ENCODE peak calls at places on chromosomes 7 and 10, in six cellular contexts. One of them, this sample, is unnamed.

GRCh38 chr10:71659050-71659738 is 60.4 kb downstream of the C10orf105 start:
- ATAC-seq in IMR-90: no peak
- ATAC-seq in heart right ventricle: no peak
- ATAC-seq in K562: peak
- ATAC-seq in mucosa of descending colon: peak
- ATAC-seq in HCT116: no peak
- ATAC-seq in this sample: no peak

GRCh38 chr7:52838981-52839411 is 196.4 kb upstream of the POM121L12 start:
- ATAC-seq in IMR-90: no peak
- ATAC-seq in heart right ventricle: peak
- ATAC-seq in K562: no peak
- ATAC-seq in mucosa of descending colon: no peak
- ATAC-seq in HCT116: no peak
- ATAC-seq in this sample: no peak

GRCh38 chr7:44922351-44922694 is 37.0 kb upstream of the PURB start:
- ATAC-seq in IMR-90: no peak
- ATAC-seq in heart right ventricle: no peak
- ATAC-seq in K562: no peak
- ATAC-seq in mucosa of descending colon: no peak
- ATAC-seq in HCT116: no peak
- ATAC-seq in this sample: no peak

GRCh38 chr7:21383833-21384220 is 44.1 kb upstream of the SP4 start:
- ATAC-seq in IMR-90: no peak
- ATAC-seq in heart right ventricle: no peak
- ATAC-seq in K562: no peak
- ATAC-seq in mucosa of descending colon: no peak
- ATAC-seq in HCT116: no peak
- ATAC-seq in this sample: no peak

GRCh38 chr7:111414374-111414773 is 147.9 kb downstream of the IMMP2L start:
- ATAC-seq in IMR-90: no peak
- ATAC-seq in heart right ventricle: no peak
- ATAC-seq in K562: peak
- ATAC-seq in mucosa of descending colon: no peak
- ATAC-seq in HCT116: no peak
- ATAC-seq in this sample: no peak

GRCh38 chr7:155288055-155288454 is 9.6 kb upstream of the INSIG1 start:
- ATAC-seq in IMR-90: no peak
- ATAC-seq in heart right ventricle: no peak
- ATAC-seq in K562: no peak
- ATAC-seq in mucosa of descending colon: no peak
- ATAC-seq in HCT116: no peak
- ATAC-seq in this sample: no peak

GRCh38 chr7:27243340-27244163 is 950 bp downstream of the EVX1 start:
- ATAC-seq in IMR-90: no peak
- ATAC-seq in heart right ventricle: no peak
- ATAC-seq in K562: no peak
- ATAC-seq in mucosa of descending colon: no peak
- ATAC-seq in HCT116: no peak
- ATAC-seq in this sample: no peak

GRCh38 chr7:92836489-92837213 is at the start of gene CDK6:
- ATAC-seq in IMR-90: peak
- ATAC-seq in heart right ventricle: peak
- ATAC-seq in K562: peak
- ATAC-seq in mucosa of descending colon: peak
- ATAC-seq in HCT116: peak
- ATAC-seq in this sample: peak

GRCh38 chr7:50336909-50337703 is 32.6 kb downstream of the IKZF1 start:
- ATAC-seq in IMR-90: no peak
- ATAC-seq in heart right ventricle: no peak
- ATAC-seq in K562: no peak
- ATAC-seq in mucosa of descending colon: peak
- ATAC-seq in HCT116: no peak
- ATAC-seq in this sample: no peak

GRCh38 chr10:71649631-71650030 is 69.9 kb downstream of the C10orf105 start:
- ATAC-seq in IMR-90: no peak
- ATAC-seq in heart right ventricle: no peak
- ATAC-seq in K562: no peak
- ATAC-seq in mucosa of descending colon: peak
- ATAC-seq in HCT116: no peak
- ATAC-seq in this sample: no peak

GRCh38 chr10:63421591-63421990 is 44.2 kb downstream of the JMJD1C start:
- ATAC-seq in IMR-90: no peak
- ATAC-seq in heart right ventricle: peak
- ATAC-seq in K562: peak
- ATAC-seq in mucosa of descending colon: peak
- ATAC-seq in HCT116: no peak
- ATAC-seq in this sample: no peak

GRCh38 chr10:15440204-15440711 is 69.2 kb upstream of the FAM171A1 start:
- ATAC-seq in IMR-90: no peak
- ATAC-seq in heart right ventricle: no peak
- ATAC-seq in K562: peak
- ATAC-seq in mucosa of descending colon: no peak
- ATAC-seq in HCT116: no peak
- ATAC-seq in this sample: no peak

GRCh38 chr7:116395125-116395791 is 104.3 kb upstream of the CAV2 start:
- ATAC-seq in IMR-90: peak
- ATAC-seq in heart right ventricle: no peak
- ATAC-seq in K562: peak
- ATAC-seq in mucosa of descending colon: no peak
- ATAC-seq in HCT116: peak
- ATAC-seq in this sample: peak

GRCh38 chr10:117137031-117137910 is 799 bp downstream of the VAX1 start:
- ATAC-seq in IMR-90: peak
- ATAC-seq in heart right ventricle: no peak
- ATAC-seq in K562: peak
- ATAC-seq in mucosa of descending colon: peak
- ATAC-seq in HCT116: peak
- ATAC-seq in this sample: no peak

GRCh38 chr7:44897299-44897698 is 12.0 kb upstream of the PURB start:
- ATAC-seq in IMR-90: no peak
- ATAC-seq in heart right ventricle: no peak
- ATAC-seq in K562: no peak
- ATAC-seq in mucosa of descending colon: no peak
- ATAC-seq in HCT116: no peak
- ATAC-seq in this sample: no peak

GRCh38 chr7:80136276-80137045 is 1.8 kb downstream of the GNAI1 start:
- ATAC-seq in IMR-90: no peak
- ATAC-seq in heart right ventricle: no peak
- ATAC-seq in K562: no peak
- ATAC-seq in mucosa of descending colon: no peak
- ATAC-seq in HCT116: no peak
- ATAC-seq in this sample: no peak

GRCh38 chr7:595621-596010 is 76.0 kb upstream of the PDGFA start:
- ATAC-seq in IMR-90: no peak
- ATAC-seq in heart right ventricle: no peak
- ATAC-seq in K562: no peak
- ATAC-seq in mucosa of descending colon: no peak
- ATAC-seq in HCT116: no peak
- ATAC-seq in this sample: no peak

GRCh38 chr7:1939434-1940401 is 269.6 kb downstream of the ELFN1 start:
- ATAC-seq in IMR-90: no peak
- ATAC-seq in heart right ventricle: peak
- ATAC-seq in K562: peak
- ATAC-seq in mucosa of descending colon: peak
- ATAC-seq in HCT116: no peak
- ATAC-seq in this sample: no peak

GRCh38 chr10:88226891-88227290 is 356.2 kb downstream of the RNLS start:
- ATAC-seq in IMR-90: no peak
- ATAC-seq in heart right ventricle: no peak
- ATAC-seq in K562: no peak
- ATAC-seq in mucosa of descending colon: no peak
- ATAC-seq in HCT116: no peak
- ATAC-seq in this sample: no peak

GRCh38 chr10:38032881-38033280 is 22.4 kb downstream of the ZNF33A start:
- ATAC-seq in IMR-90: no peak
- ATAC-seq in heart right ventricle: peak
- ATAC-seq in K562: no peak
- ATAC-seq in mucosa of descending colon: no peak
- ATAC-seq in HCT116: no peak
- ATAC-seq in this sample: peak

GRCh38 chr7:107998150-107998549 is 4.8 kb downstream of the LAMB1 start:
- ATAC-seq in IMR-90: no peak
- ATAC-seq in heart right ventricle: no peak
- ATAC-seq in K562: peak
- ATAC-seq in mucosa of descending colon: peak
- ATAC-seq in HCT116: no peak
- ATAC-seq in this sample: no peak

GRCh38 chr10:43249962-43250624 is 16.8 kb downstream of the RASGEF1A start:
- ATAC-seq in IMR-90: no peak
- ATAC-seq in heart right ventricle: no peak
- ATAC-seq in K562: peak
- ATAC-seq in mucosa of descending colon: no peak
- ATAC-seq in HCT116: peak
- ATAC-seq in this sample: no peak

GRCh38 chr7:20440472-20441105 is 109.9 kb downstream of the ITGB8 start:
- ATAC-seq in IMR-90: peak
- ATAC-seq in heart right ventricle: no peak
- ATAC-seq in K562: peak
- ATAC-seq in mucosa of descending colon: no peak
- ATAC-seq in HCT116: peak
- ATAC-seq in this sample: no peak

GRCh38 chr7:28312973-28313372 is 99.3 kb upstream of the CREB5 start:
- ATAC-seq in IMR-90: no peak
- ATAC-seq in heart right ventricle: no peak
- ATAC-seq in K562: no peak
- ATAC-seq in mucosa of descending colon: no peak
- ATAC-seq in HCT116: no peak
- ATAC-seq in this sample: no peak

GRCh38 chr10:79268100-79268670 is 79.1 kb upstream of the PPIF start:
- ATAC-seq in IMR-90: peak
- ATAC-seq in heart right ventricle: no peak
- ATAC-seq in K562: no peak
- ATAC-seq in mucosa of descending colon: no peak
- ATAC-seq in HCT116: no peak
- ATAC-seq in this sample: no peak

GRCh38 chr7:125563557-125563956 is 633.9 kb upstream of the POT1 start:
- ATAC-seq in IMR-90: no peak
- ATAC-seq in heart right ventricle: no peak
- ATAC-seq in K562: peak
- ATAC-seq in mucosa of descending colon: no peak
- ATAC-seq in HCT116: no peak
- ATAC-seq in this sample: no peak

GRCh38 chr7:85426487-85426960 is 239.7 kb upstream of the SEMA3D start:
- ATAC-seq in IMR-90: peak
- ATAC-seq in heart right ventricle: no peak
- ATAC-seq in K562: no peak
- ATAC-seq in mucosa of descending colon: no peak
- ATAC-seq in HCT116: no peak
- ATAC-seq in this sample: no peak

GRCh38 chr10:125521721-125522680 is 161.0 kb downstream of the TEX36 start:
- ATAC-seq in IMR-90: no peak
- ATAC-seq in heart right ventricle: no peak
- ATAC-seq in K562: peak
- ATAC-seq in mucosa of descending colon: peak
- ATAC-seq in HCT116: peak
- ATAC-seq in this sample: no peak

GRCh38 chr10:113849946-113850345 is 3.9 kb downstream of the DCLRE1A start:
- ATAC-seq in IMR-90: no peak
- ATAC-seq in heart right ventricle: no peak
- ATAC-seq in K562: no peak
- ATAC-seq in mucosa of descending colon: no peak
- ATAC-seq in HCT116: no peak
- ATAC-seq in this sample: no peak

GRCh38 chr10:133394064-133394663 is at the start of gene MTG1:
- ATAC-seq in IMR-90: peak
- ATAC-seq in heart right ventricle: peak
- ATAC-seq in K562: peak
- ATAC-seq in mucosa of descending colon: peak
- ATAC-seq in HCT116: peak
- ATAC-seq in this sample: peak
- TF ChIP-seq CTCF in IMR-90: peak
- TF ChIP-seq CTCF in heart right ventricle: no peak
- TF ChIP-seq CTCF in K562: peak
- TF ChIP-seq CTCF in mucosa of descending colon: no peak
- TF ChIP-seq CTCF in HCT116: no peak
- TF ChIP-seq CTCF in this sample: peak

GRCh38 chr7:74481458-74482324 is 28.0 kb downstream of the GTF2IRD1 start:
- ATAC-seq in IMR-90: no peak
- ATAC-seq in heart right ventricle: no peak
- ATAC-seq in K562: no peak
- ATAC-seq in mucosa of descending colon: no peak
- ATAC-seq in HCT116: peak
- ATAC-seq in this sample: no peak
- H3K4me3 ChIP-seq in IMR-90: no peak
- H3K4me3 ChIP-seq in heart right ventricle: no peak
- H3K4me3 ChIP-seq in K562: no peak
- H3K4me3 ChIP-seq in mucosa of descending colon: no peak
- H3K4me3 ChIP-seq in HCT116: no peak
- H3K4me3 ChIP-seq in this sample: peak

GRCh38 chr10:47020491-47020890 is 109.3 kb downstream of the PTPN20 start:
- ATAC-seq in IMR-90: peak
- ATAC-seq in heart right ventricle: no peak
- ATAC-seq in K562: no peak
- ATAC-seq in mucosa of descending colon: peak
- ATAC-seq in HCT116: no peak
- ATAC-seq in this sample: peak

GRCh38 chr10:47024046-47024322 is 112.8 kb downstream of the PTPN20 start:
- ATAC-seq in IMR-90: no peak
- ATAC-seq in heart right ventricle: no peak
- ATAC-seq in K562: no peak
- ATAC-seq in mucosa of descending colon: no peak
- ATAC-seq in HCT116: no peak
- ATAC-seq in this sample: no peak

GRCh38 chr10:47023237-47024045 is 112.2 kb downstream of the PTPN20 start:
- ATAC-seq in IMR-90: no peak
- ATAC-seq in heart right ventricle: no peak
- ATAC-seq in K562: no peak
- ATAC-seq in mucosa of descending colon: no peak
- ATAC-seq in HCT116: no peak
- ATAC-seq in this sample: no peak

GRCh38 chr10:47022311-47023131 is 111.3 kb downstream of the PTPN20 start:
- ATAC-seq in IMR-90: no peak
- ATAC-seq in heart right ventricle: peak
- ATAC-seq in K562: no peak
- ATAC-seq in mucosa of descending colon: peak
- ATAC-seq in HCT116: no peak
- ATAC-seq in this sample: peak

DNA sequence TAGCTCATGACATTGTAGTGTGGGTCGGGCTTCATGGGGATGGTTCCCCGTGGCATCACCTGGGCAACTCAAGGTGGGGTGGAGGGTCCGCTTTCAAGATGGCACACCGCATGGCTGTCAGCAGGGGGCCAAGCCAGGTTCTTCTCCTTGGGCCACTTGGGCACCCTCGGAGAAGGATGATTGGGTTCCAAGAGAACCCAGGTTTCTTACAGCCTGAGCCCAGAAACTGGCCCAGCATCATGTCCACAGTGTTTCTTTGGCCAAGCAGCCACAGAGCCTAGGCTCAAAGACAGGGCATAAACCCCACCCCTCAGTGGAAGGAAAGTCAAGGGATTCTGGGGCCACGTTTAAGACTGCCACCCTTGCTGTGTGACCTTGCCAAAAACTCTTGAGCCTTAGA is 110.6 kb downstream of the PTPN20 start:
- ATAC-seq in IMR-90: no peak
- ATAC-seq in heart right ventricle: no peak
- ATAC-seq in K562: no peak
- ATAC-seq in mucosa of descending colon: no peak
- ATAC-seq in HCT116: no peak
- ATAC-seq in this sample: no peak
- TF ChIP-seq CTCF in IMR-90: no peak
- TF ChIP-seq CTCF in heart right ventricle: no peak
- TF ChIP-seq CTCF in K562: peak
- TF ChIP-seq CTCF in mucosa of descending colon: no peak
- TF ChIP-seq CTCF in HCT116: peak
- TF ChIP-seq CTCF in this sample: no peak

GRCh38 chr10:11167233-11167979 is 149.7 kb downstream of the CELF2 start:
- ATAC-seq in IMR-90: no peak
- ATAC-seq in heart right ventricle: no peak
- ATAC-seq in K562: no peak
- ATAC-seq in mucosa of descending colon: no peak
- ATAC-seq in HCT116: no peak
- ATAC-seq in this sample: no peak
- H3K4me3 ChIP-seq in IMR-90: no peak
- H3K4me3 ChIP-seq in heart right ventricle: no peak
- H3K4me3 ChIP-seq in K562: no peak
- H3K4me3 ChIP-seq in mucosa of descending colon: no peak
- H3K4me3 ChIP-seq in HCT116: no peak
- H3K4me3 ChIP-seq in this sample: peak